ENCODE peak calls at places on chromosome 2, in five cellular contexts. B is ovary, J is cardiac muscle cell, F is OCI-LY7, R is adipocyte. Y is an unnamed sample. For H3K4me1, the result is how much of the 10 kb centered on the place peaks cover.

GRCh38 chr2:176769499-176770350 is 442.9 kb upstream of the HNRNPA3 start:
- DNase-seq in B (no peak), J (no peak), F (peak), R (no peak), Y (no peak)

GRCh38 chr2:39620067-39620466 is 45.6 kb upstream of the TMEM178A start:
- DNase-seq in B (peak), J (no peak), F (no peak), R (peak), Y (peak)

GRCh38 chr2:72754628-72755320 is 71.1 kb downstream of the EXOC6B start:
- DNase-seq in B (no peak), J (no peak), F (no peak), R (no peak), Y (no peak)

GRCh38 chr2:152242787-152243472 is 67.4 kb upstream of the STAM2 start:
- DNase-seq in B (no peak), J (no peak), F (no peak), R (no peak), Y (no peak)

GRCh38 chr2:23637011-23637778 is 252.2 kb downstream of the KLHL29 start:
- DNase-seq in B (no peak), J (no peak), F (no peak), R (peak), Y (no peak)

GRCh38 chr2:74887961-74888670 is 54.2 kb downstream of the HK2 start:
- DNase-seq in B (no peak), J (no peak), F (no peak), R (peak), Y (no peak)

GRCh38 chr2:136527560-136527959 is 237.8 kb upstream of the THSD7B start:
- DNase-seq in B (no peak), J (peak), F (peak), R (peak), Y (no peak)

GRCh38 chr2:207531024-207531411 is 1.3 kb downstream of the CREB1 start:
- DNase-seq in B (no peak), J (no peak), F (no peak), R (peak), Y (no peak)

GRCh38 chr2:39994151-39994550 is 215.1 kb upstream of the THUMPD2 start:
- DNase-seq in B (no peak), J (no peak), F (no peak), R (peak), Y (no peak)

GRCh38 chr2:159249955-159250723 is 36.4 kb downstream of the WDSUB1 start:
- DNase-seq in B (no peak), J (no peak), F (peak), R (peak), Y (peak)

GRCh38 chr2:128197059-128197458 is 106.1 kb downstream of the UGGT1 start:
- DNase-seq in B (no peak), J (no peak), F (no peak), R (no peak), Y (no peak)

GRCh38 chr2:217868911-217869334 is 133.9 kb downstream of the TNS1 start:
- DNase-seq in B (no peak), J (no peak), F (no peak), R (no peak), Y (no peak)
- H3K4me1 ChIP-seq in B (under half), J (under half), F (under half), R (under half), Y (half or more)

DNA sequence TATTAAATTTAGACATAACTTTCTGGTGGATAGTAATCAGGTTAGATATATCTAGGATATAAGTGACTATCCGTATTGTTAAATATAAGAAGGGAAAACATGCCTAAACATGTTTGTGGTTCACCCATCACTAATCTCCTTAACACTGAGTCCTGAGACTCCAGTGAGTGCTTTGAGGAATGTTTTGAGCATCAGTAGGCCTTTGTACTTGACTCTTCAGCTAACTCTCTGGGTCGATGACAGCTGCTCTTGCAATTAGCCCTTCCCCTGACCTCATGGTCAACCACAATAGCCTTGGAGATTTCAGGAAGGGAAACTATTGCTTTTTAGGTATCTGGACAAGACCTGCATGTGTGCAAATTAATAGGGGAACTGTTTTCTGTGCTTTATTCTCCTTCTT is 716.8 kb downstream of the EPHA4 start:
- DNase-seq in B (no peak), J (peak), F (no peak), R (no peak), Y (no peak)
- H3K4me1 ChIP-seq in B (under half), J (under half), F (under half), R (under half), Y (under half)

DNA sequence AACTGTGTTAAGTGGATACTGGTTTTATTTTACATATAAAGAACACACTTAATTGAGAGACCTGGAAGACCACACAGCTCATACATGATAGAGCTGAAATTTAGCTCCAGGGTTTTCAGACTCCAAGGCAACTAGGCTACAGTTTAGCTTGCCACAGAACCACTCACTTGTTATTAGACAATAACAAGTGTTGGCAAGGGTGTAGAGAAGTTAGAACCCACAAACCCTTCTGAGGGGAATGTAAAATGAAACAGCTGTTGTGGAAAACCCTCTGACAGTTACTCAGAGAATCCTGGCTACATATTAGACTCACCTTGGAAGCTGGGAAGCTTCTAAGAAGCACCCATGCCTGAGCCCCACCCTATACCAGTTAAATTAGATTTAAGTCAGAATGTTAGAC is 75.3 kb downstream of the MAP3K20 start:
- DNase-seq in B (no peak), J (no peak), F (no peak), R (no peak), Y (no peak)
- H3K4me1 ChIP-seq in B (under half), J (under half), F (under half), R (under half), Y (under half)

GRCh38 chr2:219426534-219427136 is 8.0 kb upstream of the SPEG start:
- DNase-seq in B (no peak), J (no peak), F (no peak), R (no peak), Y (no peak)
- H3K4me1 ChIP-seq in B (under half), J (under half), F (under half), R (under half), Y (under half)

GRCh38 chr2:237876951-237877491 is 17.6 kb downstream of the RAMP1 start:
- DNase-seq in B (peak), J (no peak), F (no peak), R (no peak), Y (no peak)

GRCh38 chr2:237874585-237875161 is 15.2 kb downstream of the RAMP1 start:
- DNase-seq in B (peak), J (no peak), F (no peak), R (peak), Y (no peak)

GRCh38 chr2:237875234-237876055 is 16.0 kb downstream of the RAMP1 start:
- DNase-seq in B (no peak), J (no peak), F (no peak), R (no peak), Y (no peak)

GRCh38 chr2:237876518-237876917 is 17.1 kb downstream of the RAMP1 start:
- DNase-seq in B (peak), J (no peak), F (no peak), R (no peak), Y (no peak)

DNA sequence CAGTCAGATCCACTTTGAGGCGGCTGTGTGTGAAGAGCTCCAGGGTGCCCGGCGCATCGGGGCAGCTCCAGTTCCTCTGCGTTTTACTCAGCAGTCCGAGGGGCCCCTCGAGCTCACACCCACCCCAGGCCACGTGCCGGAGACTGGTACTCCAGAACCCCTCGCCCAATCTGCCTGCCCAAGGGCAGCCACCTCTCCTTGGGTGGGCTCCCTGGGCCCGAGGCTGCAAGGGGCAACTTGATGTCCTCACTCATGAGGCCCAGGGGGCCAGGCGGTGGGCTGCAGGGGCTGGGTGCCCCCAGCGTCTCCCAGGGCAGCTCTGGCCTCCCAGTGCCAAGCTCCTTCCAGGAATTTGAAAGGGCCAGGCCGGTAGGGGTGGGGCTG is 16.6 kb downstream of the RAMP1 start:
- DNase-seq in B (no peak), J (no peak), F (no peak), R (no peak), Y (no peak)
- H3K4me1 ChIP-seq in B (under half), J (under half), F (under half), R (under half), Y (half or more)

GRCh38 chr2:238046871-238047270 is 13.9 kb upstream of the SCLY start:
- DNase-seq in B (no peak), J (no peak), F (no peak), R (no peak), Y (no peak)
- H3K4me1 ChIP-seq in B (under half), J (under half), F (under half), R (under half), Y (under half)

Y was measured in right atrium auricular region.